ENCODE peak calls at places on chromosomes 4 and X, in four cellular contexts. One of them, this sample, is unnamed.

GRCh38 chr4:170226288-170226687 is 136.5 kb upstream of the AADAT start:
- DNase-seq in HFF-Myc: no peak
- DNase-seq in smooth muscle cell of the brain vasculature: no peak
- DNase-seq in activated CD4-positive, alpha-beta T cell treated with anti-CD3 and anti-CD28 coated beads for 24 hours: no peak
- DNase-seq in this sample: no peak

GRCh38 chr4:173834151-173834550 is 304.1 kb upstream of the HAND2 start:
- DNase-seq in HFF-Myc: no peak
- DNase-seq in smooth muscle cell of the brain vasculature: no peak
- DNase-seq in activated CD4-positive, alpha-beta T cell treated with anti-CD3 and anti-CD28 coated beads for 24 hours: no peak
- DNase-seq in this sample: no peak

GRCh38 chr4:24279911-24280375 is 304.4 kb downstream of the DHX15 start:
- DNase-seq in HFF-Myc: no peak
- DNase-seq in smooth muscle cell of the brain vasculature: no peak
- DNase-seq in activated CD4-positive, alpha-beta T cell treated with anti-CD3 and anti-CD28 coated beads for 24 hours: no peak
- DNase-seq in this sample: no peak

GRCh38 chr4:17153572-17153971 is 255.1 kb upstream of the LDB2 start:
- DNase-seq in HFF-Myc: no peak
- DNase-seq in smooth muscle cell of the brain vasculature: no peak
- DNase-seq in activated CD4-positive, alpha-beta T cell treated with anti-CD3 and anti-CD28 coated beads for 24 hours: no peak
- DNase-seq in this sample: no peak

GRCh38 chrX:40266490-40267333 is 169.0 kb upstream of the BCOR start:
- DNase-seq in HFF-Myc: no peak
- DNase-seq in smooth muscle cell of the brain vasculature: no peak
- DNase-seq in activated CD4-positive, alpha-beta T cell treated with anti-CD3 and anti-CD28 coated beads for 24 hours: peak
- DNase-seq in this sample: peak

GRCh38 chr4:2745981-2746806 is 9.9 kb downstream of the TNIP2 start:
- DNase-seq in HFF-Myc: no peak
- DNase-seq in smooth muscle cell of the brain vasculature: no peak
- DNase-seq in activated CD4-positive, alpha-beta T cell treated with anti-CD3 and anti-CD28 coated beads for 24 hours: peak
- DNase-seq in this sample: no peak

GRCh38 chr4:25844957-25845712 is 17.7 kb downstream of the SEL1L3 start:
- DNase-seq in HFF-Myc: no peak
- DNase-seq in smooth muscle cell of the brain vasculature: no peak
- DNase-seq in activated CD4-positive, alpha-beta T cell treated with anti-CD3 and anti-CD28 coated beads for 24 hours: no peak
- DNase-seq in this sample: no peak

GRCh38 chrX:68820476-68821110 is 8.2 kb upstream of the EFNB1 start:
- DNase-seq in HFF-Myc: no peak
- DNase-seq in smooth muscle cell of the brain vasculature: no peak
- DNase-seq in activated CD4-positive, alpha-beta T cell treated with anti-CD3 and anti-CD28 coated beads for 24 hours: no peak
- DNase-seq in this sample: no peak

GRCh38 chrX:12973561-12974216 is 1.2 kb upstream of the TMSB4X start:
- DNase-seq in HFF-Myc: no peak
- DNase-seq in smooth muscle cell of the brain vasculature: no peak
- DNase-seq in activated CD4-positive, alpha-beta T cell treated with anti-CD3 and anti-CD28 coated beads for 24 hours: no peak
- DNase-seq in this sample: no peak

GRCh38 chrX:120840826-120841225 is 34.8 kb downstream of the CT47B1 start:
- DNase-seq in HFF-Myc: no peak
- DNase-seq in smooth muscle cell of the brain vasculature: no peak
- DNase-seq in activated CD4-positive, alpha-beta T cell treated with anti-CD3 and anti-CD28 coated beads for 24 hours: no peak
- DNase-seq in this sample: no peak